ENCODE peak calls at places on chromosomes 1 and 21, in six cellular contexts. Y is mesendoderm; R is substantia nigra; U is D341Med; P is stimulated activated CD8-positive, alpha-beta memory T cell treated with anti-CD3 and anti-CD28 coated beads, Interleukin-15, amount 100 ng/mL, for 24 hours; M is fibroblast of the aortic adventitia. G is an unnamed sample.

GRCh38 chr1:244780311-244780710 is 55.1 kb upstream of the COX20 start:
- DNase-seq in Y (no peak), R (no peak), U (no peak), P (no peak), M (no peak), G (no peak)

GRCh38 chr1:4309676-4310320 is 344.6 kb upstream of the AJAP1 start:
- DNase-seq in Y (no peak), R (no peak), U (no peak), P (no peak), M (no peak), G (no peak)

GRCh38 chr1:216843426-216843825 is 120.2 kb upstream of the ESRRG start:
- DNase-seq in Y (no peak), R (no peak), U (peak), P (no peak), M (no peak), G (no peak)

GRCh38 chr1:222893255-222893654 is 78.4 kb downstream of the DISP1 start:
- DNase-seq in Y (no peak), R (no peak), U (no peak), P (no peak), M (no peak), G (no peak)

GRCh38 chr1:94522304-94522703 is 19.3 kb downstream of the F3 start:
- DNase-seq in Y (peak), R (no peak), U (no peak), P (no peak), M (peak), G (peak)

GRCh38 chr1:95953005-95953404 is 719.0 kb downstream of the RWDD3 start:
- DNase-seq in Y (peak), R (no peak), U (peak), P (no peak), M (peak), G (no peak)

GRCh38 chr1:175808573-175808972 is 65.2 kb upstream of the TNR start:
- DNase-seq in Y (peak), R (no peak), U (no peak), P (no peak), M (no peak), G (no peak)

GRCh38 chr1:153951183-153951582 is 4.7 kb upstream of the DENND4B start:
- DNase-seq in Y (no peak), R (no peak), U (no peak), P (no peak), M (no peak), G (no peak)

GRCh38 chr1:14320518-14320917 is 278.0 kb upstream of the KAZN start:
- DNase-seq in Y (no peak), R (no peak), U (no peak), P (no peak), M (peak), G (peak)

GRCh38 chr1:227891223-227891954 is 56.3 kb downstream of the WNT9A start:
- DNase-seq in Y (no peak), R (no peak), U (peak), P (no peak), M (no peak), G (no peak)

GRCh38 chr1:47160716-47161115 is 23.5 kb downstream of the CYP4A22 start:
- DNase-seq in Y (no peak), R (no peak), U (no peak), P (no peak), M (no peak), G (no peak)

GRCh38 chr1:31374511-31375196 is 1.8 kb upstream of the FABP3 start:
- DNase-seq in Y (no peak), R (no peak), U (no peak), P (no peak), M (peak), G (no peak)

GRCh38 chr21:34302496-34302895 is 61.3 kb upstream of the KCNE2 start:
- DNase-seq in Y (no peak), R (no peak), U (no peak), P (no peak), M (no peak), G (no peak)

GRCh38 chr1:225441314-225442119 is 13.7 kb upstream of the LBR start:
- DNase-seq in Y (no peak), R (no peak), U (no peak), P (no peak), M (no peak), G (no peak)

GRCh38 chr1:6923955-6924890 is 139.0 kb downstream of the CAMTA1 start:
- DNase-seq in Y (no peak), R (no peak), U (no peak), P (no peak), M (no peak), G (no peak)

GRCh38 chr1:119554188-119554587 is 47.2 kb downstream of the HSD3B1 start:
- DNase-seq in Y (peak), R (no peak), U (no peak), P (no peak), M (peak), G (no peak)

GRCh38 chr1:40314721-40315238 is 2.3 kb downstream of the COL9A2 start:
- DNase-seq in Y (no peak), R (peak), U (no peak), P (no peak), M (no peak), G (no peak)

GRCh38 chr1:54804471-54805132 is 3.5 kb upstream of the TTC22 start:
- DNase-seq in Y (no peak), R (no peak), U (no peak), P (no peak), M (peak), G (no peak)

GRCh38 chr1:162709870-162710269 is 77.6 kb downstream of the DDR2 start:
- DNase-seq in Y (no peak), R (no peak), U (no peak), P (no peak), M (no peak), G (no peak)